ENCODE peak calls at places on chromosomes 6 and 20, in nine cellular contexts. T is H1, H is heart left ventricle, M is A549, V is testis, W is GM12891, P is HepG2, I is body of pancreas, S is GM12878. E is an unnamed sample.

GRCh38 chr20:34916774-34917354 is 38.7 kb downstream of the GSS start:
- DNase-seq in T (no peak), P (no peak), S (no peak), W (no peak), H (no peak), I (no peak), M (no peak), V (no peak), E (peak)

GRCh38 chr6:118574051-118574865 is 26.2 kb downstream of the PLN start:
- DNase-seq in P (no peak), T (no peak), S (no peak), W (no peak), I (no peak), V (no peak), H (no peak), M (peak), E (no peak)

GRCh38 chr6:31860349-31860748 is 2.3 kb downstream of the NEU1 start:
- DNase-seq in V (no peak), S (no peak), H (no peak), I (no peak), M (no peak), W (no peak), T (no peak), P (no peak), E (no peak)

GRCh38 chr6:150937126-150937906 is 71.8 kb downstream of the MTHFD1L start:
- DNase-seq in S (no peak), T (no peak), H (peak), P (no peak), M (no peak), V (no peak), W (no peak), I (peak), E (no peak)

GRCh38 chr6:28920281-28920680 is 3.5 kb downstream of the TRIM27 start:
- DNase-seq in P (no peak), W (no peak), V (no peak), S (no peak), T (no peak), M (no peak), I (no peak), H (no peak), E (no peak)

GRCh38 chr20:34537651-34538050 is 20.9 kb upstream of the MAP1LC3A start:
- DNase-seq in V (no peak), H (no peak), P (no peak), T (no peak), M (no peak), S (no peak), I (no peak), W (no peak), E (peak)

GRCh38 chr6:36169023-36170007 is 27.2 kb upstream of the BRPF3 start:
- DNase-seq in M (no peak), T (no peak), H (no peak), V (no peak), I (no peak), P (no peak), S (peak), W (no peak), E (no peak)

GRCh38 chr6:21208796-21209186 is 384.8 kb upstream of the SOX4 start:
- DNase-seq in V (no peak), H (no peak), I (no peak), M (no peak), S (no peak), W (no peak), T (no peak), P (no peak), E (no peak)

GRCh38 chr6:37083243-37084138 is 78.0 kb downstream of the FGD2 start:
- DNase-seq in S (no peak), I (peak), M (no peak), H (peak), V (peak), T (no peak), P (peak), W (no peak), E (peak)

GRCh38 chr20:41287327-41287726 is 30.2 kb downstream of the ZHX3 start:
- DNase-seq in S (no peak), I (no peak), H (no peak), T (no peak), V (no peak), P (no peak), W (no peak), M (no peak), E (no peak)

GRCh38 chr6:60643870-60644269 is 1642.2 kb downstream of the KHDRBS2 start:
- DNase-seq in H (no peak), V (no peak), T (no peak), S (no peak), W (no peak), P (no peak), I (no peak), M (no peak), E (no peak)

GRCh38 chr20:64051532-64052325 is 2.3 kb upstream of the SOX18 start:
- DNase-seq in M (no peak), V (no peak), W (no peak), I (no peak), T (no peak), H (peak), S (no peak), P (no peak), E (no peak)

GRCh38 chr20:64051033-64051452 is 1.6 kb upstream of the SOX18 start:
- DNase-seq in M (no peak), H (no peak), W (no peak), T (no peak), S (no peak), I (no peak), P (no peak), V (no peak), E (no peak)

GRCh38 chr20:64052326-64052722 is 2.9 kb upstream of the SOX18 start:
- DNase-seq in P (no peak), T (no peak), M (no peak), W (no peak), H (no peak), V (no peak), I (no peak), S (no peak), E (no peak)

GRCh38 chr20:64053841-64054661 is 4.6 kb upstream of the SOX18 start:
- DNase-seq in I (no peak), M (peak), W (no peak), T (no peak), V (no peak), H (peak), S (no peak), P (peak), E (no peak)

DNA sequence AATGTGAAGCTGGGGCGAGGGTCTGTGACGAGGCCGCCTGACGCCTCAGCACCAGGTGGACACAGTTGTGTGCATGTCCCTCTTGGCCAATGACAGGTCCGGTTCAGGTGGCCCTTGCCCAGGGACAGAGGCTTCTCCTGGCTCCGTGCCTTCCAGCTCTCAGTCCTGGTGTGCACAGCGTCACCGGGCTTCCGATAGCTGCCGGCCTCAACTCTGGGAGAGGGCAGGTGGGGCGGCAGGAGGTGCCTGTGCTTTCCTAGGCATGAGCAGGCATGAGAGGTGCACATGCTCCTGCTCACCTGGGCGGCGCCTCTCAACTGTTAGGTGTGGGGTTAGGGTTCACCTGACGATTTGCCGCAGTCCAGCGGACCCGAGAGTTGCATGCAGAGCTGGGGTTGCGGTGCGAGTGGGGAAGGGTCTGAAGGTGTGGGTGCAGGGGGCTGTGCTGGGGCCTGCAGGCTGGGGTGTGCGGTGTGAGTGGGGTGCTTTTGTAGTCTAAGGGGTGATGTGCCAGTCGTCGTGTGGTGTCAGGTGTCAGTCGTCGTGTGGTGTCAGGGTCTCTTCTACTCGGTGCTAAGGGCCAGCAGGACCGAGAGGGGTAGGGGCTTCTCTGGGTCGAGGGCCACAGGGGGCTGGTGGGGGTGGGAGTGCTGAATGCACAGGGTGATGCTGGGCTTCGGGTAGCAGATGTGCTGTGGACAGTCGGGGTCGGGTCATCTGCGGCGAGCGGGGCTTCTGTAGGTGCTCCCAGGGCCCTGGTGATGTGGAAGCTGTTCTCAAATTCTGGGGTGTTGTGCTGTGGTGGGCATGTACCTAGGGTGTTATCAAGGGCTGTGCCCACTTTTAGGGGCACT is 3.8 kb upstream of the SOX18 start:
- DNase-seq in I (no peak), H (no peak), P (peak), S (no peak), T (no peak), M (no peak), V (no peak), W (no peak), E (no peak)
- TF ChIP-seq POLR2A in I (no peak), H (no peak), P (no peak), S (no peak), T (no peak), M (no peak), V (no peak), W (no peak), E (no peak)

DNA sequence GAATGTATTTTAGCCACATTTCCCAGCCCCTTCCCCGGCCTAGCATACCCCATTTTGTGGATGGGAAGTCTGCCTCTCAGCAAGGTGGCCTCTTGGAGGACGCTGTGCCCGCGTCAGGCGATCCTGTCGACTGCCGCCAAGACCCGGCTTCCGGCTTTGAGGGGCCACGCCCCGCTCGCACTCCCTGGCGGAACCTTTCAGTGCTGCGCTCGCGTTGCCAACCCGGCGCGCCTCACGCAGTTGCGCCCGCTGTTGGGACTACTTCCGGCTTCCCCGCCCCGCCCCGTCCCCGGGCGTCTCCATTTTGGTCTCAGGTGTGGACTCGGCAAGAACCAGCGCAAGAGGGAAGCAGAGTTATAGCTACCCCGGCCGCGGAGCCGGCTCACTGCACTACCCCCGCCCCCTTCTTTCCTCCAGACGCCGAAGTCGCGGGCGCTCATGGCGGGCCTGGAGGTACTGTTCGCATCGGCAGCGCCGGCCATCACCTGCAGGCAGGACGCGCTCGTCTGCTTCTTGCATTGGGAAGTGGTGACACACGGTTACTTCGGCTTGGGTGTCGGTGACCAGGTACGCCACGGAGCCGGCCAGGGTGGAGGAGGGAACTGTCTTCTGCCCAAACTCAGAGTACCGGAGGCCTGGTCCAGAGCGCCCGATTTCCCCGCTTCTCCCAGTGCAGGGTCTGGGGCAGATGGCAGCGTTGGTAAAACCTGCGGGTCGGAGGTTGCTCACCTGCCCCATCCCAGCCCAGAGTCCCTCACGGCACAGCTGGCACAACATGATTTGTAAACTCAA is at the start of gene PSMF1:
- DNase-seq in W (peak), S (peak), T (peak), M (peak), P (peak), I (peak), V (peak), H (peak), E (peak)
- TF ChIP-seq POLR2A in W (peak), S (peak), T (peak), M (peak), P (peak), I (peak), V (no peak), H (no peak), E (no peak)

GRCh38 chr6:32973934-32974333 is 5.5 kb downstream of the BRD2 start:
- DNase-seq in P (no peak), V (no peak), W (peak), M (peak), T (no peak), H (no peak), S (no peak), I (no peak), E (no peak)

GRCh38 chr6:32973144-32973854 is 4.9 kb downstream of the BRD2 start:
- DNase-seq in I (peak), P (peak), S (no peak), M (peak), V (peak), T (peak), H (peak), W (no peak), E (no peak)

GRCh38 chr6:32971245-32971580 is 2.8 kb downstream of the BRD2 start:
- DNase-seq in S (no peak), T (no peak), I (no peak), W (no peak), V (no peak), H (no peak), M (no peak), P (no peak), E (no peak)

GRCh38 chr6:32971581-32972352 is 3.4 kb downstream of the BRD2 start:
- DNase-seq in M (peak), W (peak), V (peak), S (peak), P (peak), T (peak), I (peak), H (peak), E (peak)

GRCh38 chr6:32972353-32973143 is 4.2 kb downstream of the BRD2 start:
- DNase-seq in M (no peak), P (no peak), T (no peak), H (peak), V (no peak), W (no peak), S (no peak), I (peak), E (no peak)
- TF ChIP-seq POLR2A in M (no peak), P (no peak), T (no peak), H (no peak), V (no peak), W (peak), S (peak), I (no peak), E (no peak)

GRCh38 chr20:48702388-48703041 is 125.3 kb downstream of the PREX1 start:
- DNase-seq in V (no peak), M (no peak), S (no peak), H (no peak), T (no peak), I (no peak), W (no peak), P (no peak), E (no peak)

GRCh38 chr20:48698507-48699267 is 129.1 kb downstream of the PREX1 start:
- DNase-seq in P (no peak), V (no peak), S (no peak), W (no peak), I (no peak), H (no peak), T (no peak), M (no peak), E (no peak)

GRCh38 chr20:48703107-48703506 is 124.7 kb downstream of the PREX1 start:
- DNase-seq in V (peak), H (peak), W (no peak), S (no peak), P (no peak), T (no peak), I (no peak), M (no peak), E (no peak)

GRCh38 chr20:48703511-48704219 is 124.1 kb downstream of the PREX1 start:
- DNase-seq in H (peak), S (no peak), M (no peak), W (no peak), V (no peak), P (no peak), I (no peak), T (no peak), E (no peak)

GRCh38 chr20:48701702-48702101 is 126.1 kb downstream of the PREX1 start:
- DNase-seq in P (no peak), I (no peak), M (no peak), H (no peak), W (no peak), V (no peak), T (no peak), S (no peak), E (no peak)
- TF ChIP-seq POLR2A in P (no peak), I (no peak), M (no peak), H (no peak), W (no peak), V (no peak), T (no peak), S (no peak), E (no peak)

DNA sequence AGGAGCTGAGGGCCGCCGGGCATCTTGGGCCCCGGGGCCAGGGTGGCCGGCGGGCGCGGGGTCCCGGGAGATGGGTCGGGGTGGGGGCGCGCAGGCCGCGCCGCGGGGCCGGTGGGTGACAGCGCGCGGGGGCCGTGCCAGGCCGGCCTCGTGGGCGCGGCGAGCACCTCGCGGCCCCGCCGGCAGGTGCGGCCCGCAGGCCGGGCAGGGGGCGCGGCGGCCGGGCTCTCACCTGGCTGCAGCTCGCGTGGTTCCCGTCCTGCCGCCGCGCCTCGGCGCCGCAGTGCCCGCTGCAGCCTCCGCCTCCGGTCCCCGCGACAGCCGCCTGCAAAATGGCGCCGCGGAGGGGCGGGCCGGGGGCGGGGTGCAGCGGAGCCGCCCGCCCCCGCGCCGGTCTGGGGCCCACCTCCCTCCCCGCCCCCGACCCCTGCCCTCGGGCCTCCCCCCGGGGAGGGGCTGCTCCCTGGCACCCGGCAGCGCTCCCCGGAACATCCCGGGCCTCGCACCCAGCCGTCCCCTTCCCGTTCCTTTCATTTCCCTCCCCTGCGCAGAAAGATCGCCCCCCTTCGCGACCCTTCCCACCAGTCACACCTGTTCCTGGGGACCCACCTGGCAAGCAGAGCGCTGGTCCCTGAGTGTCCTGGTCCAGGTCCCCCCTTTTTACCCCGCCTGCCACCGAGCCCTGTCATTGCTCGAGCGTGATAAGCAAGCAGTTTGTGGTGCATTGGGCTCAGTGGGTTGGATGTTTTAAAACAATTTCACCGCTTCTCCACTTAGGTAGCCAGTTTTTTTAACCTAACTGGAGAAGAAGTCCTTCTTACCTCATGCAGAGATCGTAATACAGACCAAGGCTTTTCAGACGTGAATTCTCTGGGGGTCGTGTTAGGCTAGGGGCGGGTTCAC is at the start of gene SLC23A2:
- DNase-seq in I (peak), H (peak), V (peak), P (no peak), W (peak), T (peak), S (no peak), M (peak), E (no peak)
- TF ChIP-seq POLR2A in I (no peak), H (no peak), V (no peak), P (peak), W (no peak), T (no peak), S (peak), M (peak), E (no peak)

GRCh38 chr20:48919882-48920526 is 1.5 kb upstream of the ARFGEF2 start:
- DNase-seq in P (peak), S (no peak), W (no peak), I (peak), H (no peak), M (no peak), V (no peak), T (no peak), E (no peak)
- TF ChIP-seq POLR2A in P (peak), S (no peak), W (no peak), I (no peak), H (no peak), M (no peak), V (no peak), T (no peak), E (no peak)

GRCh38 chr20:31606928-31607639 is 2.0 kb downstream of the ID1 start:
- DNase-seq in M (peak), I (no peak), V (no peak), H (no peak), T (peak), P (peak), W (no peak), S (no peak), E (no peak)
- TF ChIP-seq POLR2A in M (peak), I (peak), V (no peak), H (no peak), T (peak), P (peak), W (no peak), S (no peak), E (no peak)

E was measured in lower leg skin.